ENCODE peak calls at places on chromosomes 16 and 17, in eight cellular contexts. N, V, C, O, G, F, I and W are unnamed samples.

GRCh38 chr16:14182999-14183398 is 111.9 kb downstream of the MRTFB start:
- DNase-seq in N (no peak), V (no peak), C (no peak), O (no peak), G (no peak), F (no peak), I (no peak), W (no peak)

GRCh38 chr17:61579382-61579781 is 11.6 kb downstream of the NACA2 start:
- DNase-seq in N (no peak), V (no peak), C (no peak), O (no peak), G (no peak), F (no peak), I (no peak), W (no peak)

GRCh38 chr17:65688307-65688706 is 126.9 kb upstream of the AXIN2 start:
- DNase-seq in N (no peak), V (no peak), C (no peak), O (no peak), G (no peak), F (no peak), I (no peak), W (no peak)

GRCh38 chr17:9195961-9196668 is 174.8 kb downstream of the NTN1 start:
- DNase-seq in N (no peak), V (peak; percentile 66), C (no peak), O (no peak), G (no peak), F (no peak), I (no peak), W (no peak)

GRCh38 chr17:8729860-8730259 is 14.8 kb downstream of the CCDC42 start:
- DNase-seq in N (no peak), V (no peak), C (no peak), O (no peak), G (no peak), F (no peak), I (no peak), W (no peak)

GRCh38 chr17:50834786-50835562 is 412 bp upstream of the WFIKKN2 start:
- DNase-seq in N (no peak), V (no peak), C (no peak), O (peak; percentile 29), G (no peak), F (no peak), I (no peak), W (peak; percentile 49)

GRCh38 chr17:40614431-40615294 is 33.0 kb downstream of the SMARCE1 start:
- DNase-seq in N (no peak), V (no peak), C (no peak), O (no peak), G (no peak), F (no peak), I (no peak), W (no peak)

GRCh38 chr17:36602030-36602737 is 801 bp downstream of the MRM1 start:
- DNase-seq in N (peak; percentile 37), V (no peak), C (peak; percentile 18), O (no peak), G (no peak), F (no peak), I (no peak), W (peak; percentile 18)

GRCh38 chr16:12311309-12311708 is 334.8 kb downstream of the SNX29 start:
- DNase-seq in N (no peak), V (no peak), C (no peak), O (no peak), G (no peak), F (peak; percentile 29), I (no peak), W (no peak)

GRCh38 chr17:67671492-67671891 is 46.2 kb upstream of the NOL11 start:
- DNase-seq in N (no peak), V (no peak), C (no peak), O (no peak), G (no peak), F (no peak), I (no peak), W (peak; percentile 20)

GRCh38 chr16:79008036-79008868 is 592.3 kb downstream of the MAF start:
- DNase-seq in N (no peak), V (no peak), C (no peak), O (no peak), G (no peak), F (no peak), I (no peak), W (no peak)

GRCh38 chr16:51535591-51535990 is 384.5 kb upstream of the SALL1 start:
- DNase-seq in N (no peak), V (no peak), C (no peak), O (no peak), G (no peak), F (no peak), I (no peak), W (no peak)

GRCh38 chr17:603405-604193 is 111.0 kb downstream of the VPS53 start:
- DNase-seq in N (no peak), V (no peak), C (no peak), O (no peak), G (no peak), F (no peak), I (no peak), W (no peak)

GRCh38 chr16:64180136-64180900 is 941.5 kb downstream of the CDH11 start:
- DNase-seq in N (no peak), V (no peak), C (no peak), O (no peak), G (no peak), F (no peak), I (no peak), W (no peak)

GRCh38 chr16:69123894-69124293 is 8.5 kb downstream of the CHTF8 start:
- DNase-seq in N (no peak), V (peak; percentile 88), C (peak; percentile 51), O (peak; percentile 77), G (no peak), F (peak; percentile 56), I (no peak), W (peak; percentile 86)

GRCh38 chr17:75078097-75079022 is 9.4 kb upstream of the SLC16A5 start:
- DNase-seq in N (no peak), V (peak; percentile 29), C (peak; percentile 43), O (peak; percentile 72), G (no peak), F (no peak), I (no peak), W (peak; percentile 79)

GRCh38 chr17:29347831-29348281 is 42.3 kb upstream of the TAOK1 start:
- DNase-seq in N (no peak), V (peak; percentile 34), C (no peak), O (peak; percentile 11), G (no peak), F (no peak), I (no peak), W (peak; percentile 62)
- H3K4me3 ChIP-seq in N (no peak overlapping the region), V (no peak overlapping the region), C (no peak overlapping the region), O (no peak overlapping the region), G (no peak overlapping the region), F (peak overlapping the region; percentile 12), I (no peak overlapping the region), W (peak overlapping the region; percentile 20)

DNA sequence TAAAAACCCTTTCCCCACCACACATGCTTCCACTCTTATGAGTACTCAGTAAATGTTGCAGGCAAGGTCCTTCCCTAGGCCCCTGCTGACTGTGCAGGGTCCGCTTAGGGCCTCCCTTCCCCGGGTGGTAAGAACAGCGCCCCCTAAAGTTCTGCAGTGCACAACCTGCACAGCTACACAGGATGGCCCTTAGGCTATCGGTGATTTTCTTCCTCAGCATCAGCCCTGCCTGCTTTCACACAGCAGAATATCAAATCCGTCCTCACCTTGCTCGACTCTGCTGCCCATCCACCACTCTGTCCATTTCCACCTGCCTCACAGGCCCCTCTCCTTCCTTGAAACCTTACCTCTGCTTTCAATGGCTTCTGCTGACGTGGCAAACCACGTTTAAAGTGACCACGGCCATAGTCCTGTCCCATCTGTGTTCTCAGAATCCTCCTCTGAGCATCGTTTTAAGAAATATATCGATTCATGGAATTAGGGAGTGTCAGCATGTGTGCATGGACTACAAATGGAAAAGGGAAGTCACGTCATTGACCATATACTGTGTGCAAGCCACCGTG is 51.4 kb upstream of the TMEM132E start:
- DNase-seq in N (no peak), V (no peak), C (no peak), O (no peak), G (no peak), F (no peak), I (no peak), W (no peak)
- TF ChIP-seq CTCF in N (no peak), V (peak; percentile 21), C (no peak), O (no peak), G (no peak), F (no peak), I (no peak), W (no peak)

GRCh38 chr16:27723711-27724490 is 174.0 kb downstream of the KATNIP start:
- DNase-seq in N (no peak), V (no peak), C (no peak), O (no peak), G (no peak), F (no peak), I (no peak), W (no peak)

GRCh38 chr16:27720731-27721547 is 171.0 kb downstream of the KATNIP start:
- DNase-seq in N (no peak), V (no peak), C (no peak), O (no peak), G (no peak), F (peak; percentile 17), I (no peak), W (peak; percentile 13)

GRCh38 chr16:27722266-27722636 is 172.3 kb downstream of the KATNIP start:
- DNase-seq in N (no peak), V (no peak), C (no peak), O (no peak), G (no peak), F (no peak), I (no peak), W (no peak)

GRCh38 chr16:27722892-27723450 is 173.0 kb downstream of the KATNIP start:
- DNase-seq in N (no peak), V (no peak), C (no peak), O (no peak), G (no peak), F (no peak), I (no peak), W (no peak)

GRCh38 chr16:27721548-27722265 is 171.8 kb downstream of the KATNIP start:
- DNase-seq in N (no peak), V (no peak), C (peak; percentile 19), O (peak; percentile 97), G (no peak), F (peak; percentile 69), I (peak; percentile 79), W (peak; percentile 100)
- H3K4me3 ChIP-seq in N (no peak overlapping the region), V (no peak overlapping the region), C (no peak overlapping the region), O (no peak overlapping the region), G (no peak overlapping the region), F (peak overlapping the region; percentile 20), I (no peak overlapping the region), W (no peak overlapping the region)

GRCh38 chr17:48066192-48066591 is 18.0 kb downstream of the NFE2L1 start:
- DNase-seq in N (no peak), V (no peak), C (no peak), O (no peak), G (no peak), F (no peak), I (no peak), W (no peak)

GRCh38 chr17:48067245-48067644 is 19.1 kb downstream of the NFE2L1 start:
- DNase-seq in N (no peak), V (no peak), C (no peak), O (no peak), G (no peak), F (no peak), I (no peak), W (no peak)

GRCh38 chr17:48070195-48070594 is 22.0 kb downstream of the NFE2L1 start:
- DNase-seq in N (no peak), V (no peak), C (no peak), O (no peak), G (no peak), F (no peak), I (no peak), W (no peak)

GRCh38 chr17:48066656-48067055 is 18.5 kb downstream of the NFE2L1 start:
- DNase-seq in N (no peak), V (no peak), C (no peak), O (no peak), G (no peak), F (no peak), I (no peak), W (no peak)

GRCh38 chr17:48068491-48068961 is 20.4 kb downstream of the NFE2L1 start:
- DNase-seq in N (no peak), V (peak; percentile 23), C (no peak), O (peak; percentile 60), G (no peak), F (no peak), I (no peak), W (peak; percentile 56)
- TF ChIP-seq CTCF in N (no peak), V (peak; percentile 34), C (no peak), O (peak; percentile 58), G (peak; percentile 14), F (no peak), I (no peak), W (peak; percentile 68)